ENCODE peak calls at places on chromosomes 5 and 9, in six cellular contexts. One of them, this sample, is unnamed.

GRCh38 chr9:131469369-131469768 is 33.3 kb upstream of the POMT1 start:
- DNase-seq in GM23338: no peak
- DNase-seq in cardiac fibroblast: no peak
- DNase-seq in LoVo: no peak
- DNase-seq in AML-193: no peak
- DNase-seq in activated naive CD8-positive, alpha-beta T cell treated with anti-CD3 and anti-CD28 coated beads, Interleukin-2, amount 50 U/mL, for 16 hours: no peak
- DNase-seq in this sample: no peak

GRCh38 chr5:55151923-55152842 is 7.8 kb upstream of the GPX8 start:
- DNase-seq in GM23338: no peak
- DNase-seq in LoVo: no peak
- DNase-seq in AML-193: no peak
- DNase-seq in activated naive CD8-positive, alpha-beta T cell treated with anti-CD3 and anti-CD28 coated beads, Interleukin-2, amount 50 U/mL, for 16 hours: no peak
- DNase-seq in cardiac fibroblast: peak
- DNase-seq in this sample: no peak

GRCh38 chr9:109640232-109641078 is 139.5 kb upstream of the PALM2AKAP2 start:
- DNase-seq in cardiac fibroblast: peak
- DNase-seq in GM23338: peak
- DNase-seq in activated naive CD8-positive, alpha-beta T cell treated with anti-CD3 and anti-CD28 coated beads, Interleukin-2, amount 50 U/mL, for 16 hours: no peak
- DNase-seq in AML-193: no peak
- DNase-seq in LoVo: no peak
- DNase-seq in this sample: peak

GRCh38 chr9:137757613-137758029 is 120.0 kb upstream of the CACNA1B start:
- DNase-seq in GM23338: no peak
- DNase-seq in activated naive CD8-positive, alpha-beta T cell treated with anti-CD3 and anti-CD28 coated beads, Interleukin-2, amount 50 U/mL, for 16 hours: no peak
- DNase-seq in cardiac fibroblast: peak
- DNase-seq in AML-193: no peak
- DNase-seq in LoVo: peak
- DNase-seq in this sample: no peak

GRCh38 chr5:151092750-151093149 is 11.9 kb upstream of the TNIP1 start:
- DNase-seq in GM23338: no peak
- DNase-seq in cardiac fibroblast: peak
- DNase-seq in LoVo: peak
- DNase-seq in activated naive CD8-positive, alpha-beta T cell treated with anti-CD3 and anti-CD28 coated beads, Interleukin-2, amount 50 U/mL, for 16 hours: no peak
- DNase-seq in AML-193: peak
- DNase-seq in this sample: no peak

GRCh38 chr5:180491496-180491895 is 2.7 kb upstream of the CNOT6 start:
- DNase-seq in AML-193: no peak
- DNase-seq in LoVo: no peak
- DNase-seq in GM23338: peak
- DNase-seq in activated naive CD8-positive, alpha-beta T cell treated with anti-CD3 and anti-CD28 coated beads, Interleukin-2, amount 50 U/mL, for 16 hours: no peak
- DNase-seq in cardiac fibroblast: no peak
- DNase-seq in this sample: no peak

GRCh38 chr5:33346534-33346933 is 94.2 kb upstream of the TARS1 start:
- DNase-seq in GM23338: no peak
- DNase-seq in LoVo: no peak
- DNase-seq in cardiac fibroblast: no peak
- DNase-seq in AML-193: no peak
- DNase-seq in activated naive CD8-positive, alpha-beta T cell treated with anti-CD3 and anti-CD28 coated beads, Interleukin-2, amount 50 U/mL, for 16 hours: no peak
- DNase-seq in this sample: no peak

GRCh38 chr5:127898551-127899213 is 184.9 kb upstream of the SLC12A2 start:
- DNase-seq in activated naive CD8-positive, alpha-beta T cell treated with anti-CD3 and anti-CD28 coated beads, Interleukin-2, amount 50 U/mL, for 16 hours: no peak
- DNase-seq in GM23338: no peak
- DNase-seq in cardiac fibroblast: no peak
- DNase-seq in AML-193: no peak
- DNase-seq in LoVo: no peak
- DNase-seq in this sample: no peak

This sample was measured in NCI-H460.